ENCODE peak calls at places on chromosome 2, in eight cellular contexts. K is endothelial cell of umbilical vein, Q is fibroblast of lung, I is IMR-90, A is PC-9, W is H9, V is GM23338, M is SK-N-SH. C is an unnamed sample. For H3K27me3 and H3K4me1, the result is how much of the 10 kb centered on the place peaks cover.

GRCh38 chr2:88307817-88308216 is 137.7 kb downstream of the THNSL2 start:
- DNase-seq in V (peak), M (peak), I (peak), Q (no peak), K (no peak), A (no peak), W (peak), C (peak)

GRCh38 chr2:10469955-10470568 is 21.9 kb upstream of the ODC1 start:
- DNase-seq in W (no peak), A (no peak), K (no peak), I (no peak), Q (no peak), V (no peak), M (peak), C (no peak)

GRCh38 chr2:18362696-18363095 is 197.8 kb downstream of the RDH14 start:
- DNase-seq in I (peak), K (no peak), A (no peak), V (no peak), M (no peak), Q (peak), W (no peak), C (no peak)

GRCh38 chr2:216687646-216688045 is 7.7 kb downstream of the IGFBP5 start:
- DNase-seq in V (peak), W (peak), M (no peak), I (no peak), Q (no peak), K (no peak), A (no peak), C (no peak)

GRCh38 chr2:94996401-94997100 is 29.0 kb upstream of the MAL start:
- DNase-seq in V (no peak), I (no peak), Q (no peak), W (peak), K (no peak), A (no peak), M (no peak), C (no peak)

GRCh38 chr2:52260904-52261303 is 1229.0 kb upstream of the NRXN1 start:
- DNase-seq in A (no peak), K (no peak), M (no peak), V (no peak), W (no peak), Q (peak), I (peak), C (no peak)

GRCh38 chr2:96810783-96811192 is 5.3 kb upstream of the CNNM3 start:
- DNase-seq in W (no peak), V (no peak), K (no peak), I (no peak), Q (no peak), A (no peak), M (no peak), C (no peak)

GRCh38 chr2:18546586-18546985 is 13.9 kb downstream of the RDH14 start:
- DNase-seq in M (no peak), V (peak), K (no peak), A (no peak), Q (no peak), I (peak), W (no peak), C (no peak)

GRCh38 chr2:129139380-129139779 is 820.7 kb upstream of the HS6ST1 start:
- DNase-seq in V (no peak), A (no peak), I (no peak), Q (no peak), W (no peak), K (no peak), M (no peak), C (no peak)

GRCh38 chr2:200862532-200863000 is 1.9 kb downstream of the CLK1 start:
- DNase-seq in W (no peak), V (peak), M (peak), Q (peak), I (peak), A (peak), K (peak), C (peak)

GRCh38 chr2:26587966-26588365 is 53.2 kb downstream of the CIB4 start:
- DNase-seq in A (no peak), W (peak), Q (no peak), V (no peak), K (no peak), I (no peak), M (no peak), C (no peak)

GRCh38 chr2:16948073-16948472 is 282.4 kb upstream of the CYRIA start:
- DNase-seq in K (no peak), W (no peak), Q (no peak), I (no peak), A (no peak), M (no peak), V (no peak), C (no peak)

GRCh38 chr2:127593228-127594115 is 52.5 kb upstream of the GPR17 start:
- DNase-seq in V (no peak), K (no peak), I (no peak), A (no peak), M (no peak), W (no peak), Q (no peak), C (no peak)

GRCh38 chr2:140791802-140792201 is 1339.0 kb downstream of the LRP1B start:
- DNase-seq in K (no peak), Q (no peak), A (no peak), W (no peak), I (no peak), M (no peak), V (no peak), C (no peak)

GRCh38 chr2:45748239-45748638 is 96.8 kb downstream of the PRKCE start:
- DNase-seq in V (no peak), I (peak), A (no peak), Q (no peak), K (no peak), W (no peak), M (peak), C (peak)

DNA sequence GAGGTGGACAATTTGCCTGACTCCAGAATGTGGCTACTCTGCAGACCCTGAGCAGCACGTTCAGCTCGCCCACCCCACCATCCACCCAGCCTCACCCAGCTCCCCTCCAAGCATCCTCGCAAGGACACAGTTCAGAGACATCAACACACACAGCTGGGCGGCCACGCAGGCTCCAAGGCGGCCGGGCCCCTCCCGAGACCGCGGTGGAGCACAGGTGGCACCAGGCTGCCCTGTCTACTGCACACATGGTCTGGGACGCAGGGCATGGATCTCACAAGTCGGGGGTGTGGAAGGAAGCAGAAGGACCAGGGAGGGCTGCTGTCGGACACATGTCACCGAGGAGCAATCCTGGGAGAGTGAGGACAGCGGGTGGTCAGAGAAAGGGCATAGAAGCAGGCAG is 36.2 kb downstream of the AQP12A start:
- DNase-seq in W (no peak), M (no peak), Q (no peak), K (no peak), A (no peak), I (no peak), V (no peak), C (no peak)
- H3K27me3 ChIP-seq in W (under half), M (under half), Q (under half), K (under half), A (half or more), I (under half), V (under half), C (under half)

GRCh38 chr2:101843048-101843447 is 145.5 kb downstream of the MAP4K4 start:
- DNase-seq in I (no peak), M (no peak), V (no peak), A (no peak), Q (peak), K (peak), W (no peak), C (no peak)

GRCh38 chr2:101842471-101842870 is 145.0 kb downstream of the MAP4K4 start:
- DNase-seq in K (peak), V (no peak), W (no peak), A (no peak), Q (no peak), I (no peak), M (no peak), C (no peak)

GRCh38 chr2:101841679-101842327 is 144.3 kb downstream of the MAP4K4 start:
- DNase-seq in Q (no peak), M (no peak), A (no peak), K (no peak), V (no peak), I (no peak), W (no peak), C (no peak)

GRCh38 chr2:101843471-101843870 is 146.0 kb downstream of the MAP4K4 start:
- DNase-seq in A (no peak), W (no peak), Q (no peak), K (peak), I (no peak), V (no peak), M (no peak), C (no peak)

GRCh38 chr2:101844055-101844635 is 146.6 kb downstream of the MAP4K4 start:
- DNase-seq in W (no peak), K (peak), Q (peak), M (no peak), V (no peak), I (peak), A (peak), C (no peak)
- H3K4me2 ChIP-seq in W (no peak), K (peak), Q (no peak), M (peak), V (no peak), I (no peak), A (no peak), C (no peak)

GRCh38 chr2:64658269-64658668 is 4.6 kb upstream of the SERTAD2 start:
- DNase-seq in M (no peak), W (no peak), Q (no peak), K (no peak), I (no peak), A (no peak), V (no peak), C (no peak)

GRCh38 chr2:64663402-64663801 is 9.7 kb upstream of the SERTAD2 start:
- DNase-seq in A (no peak), V (no peak), Q (no peak), M (no peak), K (no peak), I (no peak), W (no peak), C (no peak)

GRCh38 chr2:64659252-64659651 is 5.5 kb upstream of the SERTAD2 start:
- DNase-seq in A (no peak), Q (no peak), I (no peak), V (no peak), W (no peak), M (no peak), K (no peak), C (no peak)

GRCh38 chr2:64657416-64657815 is 3.7 kb upstream of the SERTAD2 start:
- DNase-seq in W (no peak), I (no peak), V (no peak), A (no peak), Q (no peak), K (no peak), M (no peak), C (no peak)

DNA sequence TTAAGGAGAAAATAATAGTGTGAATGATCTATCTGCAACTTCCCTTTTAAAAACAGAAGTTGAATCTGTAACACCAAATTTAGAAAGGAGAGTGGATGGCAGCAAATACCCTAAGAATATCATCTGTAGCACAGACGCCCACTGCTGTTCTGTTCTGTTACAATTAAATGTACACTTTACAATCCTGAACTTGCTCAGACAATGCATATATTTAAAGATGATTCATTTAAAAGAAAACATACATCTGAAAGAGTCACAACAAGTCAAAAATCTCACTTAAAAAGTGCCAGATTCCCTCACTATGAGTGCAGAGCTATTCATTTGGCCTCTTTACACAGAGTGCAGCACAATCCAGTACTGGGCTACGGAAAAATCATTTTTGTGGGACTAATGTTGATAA is 8.1 kb upstream of the SERTAD2 start:
- DNase-seq in Q (no peak), K (peak), M (no peak), W (no peak), A (no peak), V (no peak), I (no peak), C (no peak)
- H3K4me1 ChIP-seq in Q (under half), K (under half), M (under half), W (under half), A (under half), V (under half), I (under half), C (under half)

GRCh38 chr2:72139871-72140620 is 7.6 kb downstream of the CYP26B1 start:
- DNase-seq in K (no peak), A (no peak), I (no peak), W (no peak), M (peak), V (no peak), Q (no peak), C (no peak)
- H3K27me3 ChIP-seq in K (under half), A (under half), I (half or more), W (under half), M (under half), V (half or more), Q (under half), C (under half)

GRCh38 chr2:234137400-234138014 is 87.0 kb downstream of the SPP2 start:
- DNase-seq in M (no peak), A (peak), K (peak), I (peak), V (no peak), Q (no peak), W (no peak), C (peak)

GRCh38 chr2:234134496-234134895 is 84.0 kb downstream of the SPP2 start:
- DNase-seq in W (no peak), A (no peak), K (no peak), V (no peak), M (no peak), I (no peak), Q (no peak), C (no peak)

GRCh38 chr2:234135750-234136221 is 85.3 kb downstream of the SPP2 start:
- DNase-seq in M (peak), I (peak), K (peak), W (peak), V (peak), A (peak), Q (peak), C (peak)

GRCh38 chr2:234138836-234139235 is 88.3 kb downstream of the SPP2 start:
- DNase-seq in V (no peak), I (no peak), A (no peak), M (no peak), W (no peak), Q (no peak), K (no peak), C (no peak)

DNA sequence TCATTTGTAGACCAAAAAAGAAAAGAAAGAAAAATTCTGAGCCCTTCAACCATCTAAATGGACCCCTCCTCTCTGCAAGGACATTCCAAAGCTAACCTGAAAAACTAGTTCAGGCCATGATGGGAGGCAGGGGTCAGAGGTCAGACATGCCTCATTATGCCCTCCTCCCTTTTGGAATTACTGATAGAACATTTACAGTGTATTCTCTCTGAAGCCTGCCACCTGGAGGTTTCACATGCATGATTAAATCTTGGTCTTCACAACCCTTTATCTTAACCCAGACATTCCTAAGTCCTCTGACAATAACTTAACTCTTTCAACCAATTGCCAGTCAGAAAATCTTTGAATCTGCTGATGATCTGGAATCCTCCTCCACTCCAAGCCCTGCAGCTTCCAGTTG is 86.0 kb downstream of the SPP2 start:
- DNase-seq in K (no peak), V (peak), A (peak), Q (no peak), M (no peak), I (no peak), W (no peak), C (peak)
- H3K4me2 ChIP-seq in K (no peak), V (no peak), A (peak), Q (no peak), M (no peak), I (no peak), W (no peak), C (no peak)

DNA sequence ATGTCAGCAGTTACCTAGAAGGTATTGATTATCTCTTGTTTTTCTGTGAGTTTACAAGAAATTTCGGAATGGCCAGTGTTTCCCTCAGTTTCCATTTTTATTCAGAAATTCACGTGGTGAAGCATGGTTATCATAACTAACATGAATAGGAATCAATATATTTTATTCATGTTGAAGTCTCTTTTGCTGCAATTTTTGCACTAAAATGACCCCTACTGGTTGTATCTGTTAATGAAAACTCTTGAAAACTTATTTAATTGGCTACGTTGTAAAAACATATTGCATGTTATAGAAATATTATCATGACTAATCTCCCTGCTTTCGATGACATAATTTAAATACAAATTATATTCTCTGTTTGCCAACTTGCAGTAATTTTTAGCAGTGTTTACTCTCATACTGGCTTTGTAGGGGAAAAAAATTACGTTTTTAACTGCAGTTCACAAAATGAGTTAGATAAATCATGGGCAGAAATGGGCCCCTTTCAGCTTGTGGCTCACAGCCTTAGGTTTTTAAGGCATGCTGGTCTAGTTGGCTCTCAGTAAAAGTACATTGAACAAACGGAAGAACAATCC is 3.5 kb downstream of the CRIM1 start:
- DNase-seq in V (no peak), W (no peak), K (peak), A (peak), M (peak), Q (peak), I (peak), C (no peak)
- H3K4me1 ChIP-seq in V (half or more), W (under half), K (half or more), A (half or more), M (under half), Q (under half), I (under half), C (under half)

DNA sequence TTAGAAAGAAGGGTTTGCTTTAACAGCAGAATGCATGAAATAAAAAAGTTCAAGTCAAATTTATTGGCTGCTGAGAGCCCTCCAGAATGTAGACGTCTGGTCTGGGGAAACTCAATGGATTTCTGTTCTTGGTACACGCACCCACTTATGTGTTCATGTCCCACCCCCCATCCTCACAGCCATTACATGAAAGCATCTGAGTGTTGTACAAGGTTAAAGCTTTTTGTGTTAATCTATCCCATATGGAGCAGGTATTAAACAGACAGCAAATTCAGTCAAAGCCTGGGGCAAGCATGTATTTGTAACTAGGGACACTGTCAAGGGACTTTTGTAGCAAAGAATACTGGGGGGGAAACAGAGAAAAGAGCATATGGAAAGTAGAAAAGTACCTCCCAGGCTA is 219.6 kb downstream of the SOX11 start:
- DNase-seq in V (no peak), M (peak), Q (no peak), K (no peak), I (no peak), A (no peak), W (no peak), C (peak)
- H3K27me3 ChIP-seq in V (half or more), M (under half), Q (under half), K (under half), I (under half), A (under half), W (under half), C (under half)

GRCh38 chr2:119476301-119477117 is 44.9 kb downstream of the TMEM37 start:
- DNase-seq in W (peak), Q (peak), V (peak), M (peak), A (peak), I (peak), K (peak), C (peak)
- H3K4me2 ChIP-seq in W (no peak), Q (no peak), V (no peak), M (no peak), A (peak), I (no peak), K (no peak), C (peak)

C was measured in hepatocyte.